ENCODE peak calls at places on chromosomes 12 and 14, in five cellular contexts. U is ACHN, T is GM19239, D is left ventricle myocardium superior, K is NCI-H1694. J is an unnamed sample.
A peak's percentile ranks its signal among the peaks of the same experiment; 100 is the strongest.

GRCh38 chr12:82835217-82835616 is 148.5 kb downstream of the TMTC2 start:
- DNase-seq in U (no peak), T (no peak), D (no peak), K (no peak), J (peak; percentile 85)

GRCh38 chr14:80567905-80568512 is 356.7 kb upstream of the DIO2 start:
- DNase-seq in U (no peak), T (no peak), D (no peak), K (no peak), J (no peak)

GRCh38 chr12:93571360-93571853 is 1.1 kb upstream of the SOCS2 start:
- DNase-seq in U (peak; percentile 82), T (no peak), D (peak; percentile 84), K (no peak), J (peak; percentile 75)

GRCh38 chr12:1984759-1985158 is 19.5 kb downstream of the DCP1B start:
- DNase-seq in U (no peak), T (no peak), D (no peak), K (no peak), J (no peak)

GRCh38 chr12:117380083-117380482 is 18.7 kb upstream of the NOS1 start:
- DNase-seq in U (no peak), T (no peak), D (no peak), K (no peak), J (peak; percentile 21)

GRCh38 chr14:99564256-99564902 is 39.6 kb downstream of the CCDC85C start:
- DNase-seq in U (no peak), T (no peak), D (peak; percentile 70), K (peak; percentile 79), J (peak; percentile 75)

GRCh38 chr12:93879476-93880376 is 202.6 kb downstream of the CRADD start:
- DNase-seq in U (peak; percentile 65), T (no peak), D (no peak), K (peak; percentile 51), J (no peak)

GRCh38 chr12:131507094-131507493 is 203.8 kb upstream of the SFSWAP start:
- DNase-seq in U (no peak), T (no peak), D (no peak), K (no peak), J (no peak)

GRCh38 chr12:54232790-54233189 is 44.0 kb upstream of the SMUG1 start:
- DNase-seq in U (no peak), T (no peak), D (no peak), K (no peak), J (no peak)

GRCh38 chr12:75908961-75909699 is 122.4 kb downstream of the PHLDA1 start:
- DNase-seq in U (no peak), T (no peak), D (peak; percentile 86), K (peak; percentile 84), J (peak; percentile 94)

GRCh38 chr12:94779520-94779919 is 129.2 kb upstream of the TMCC3 start:
- DNase-seq in U (peak; percentile 43), T (no peak), D (no peak), K (no peak), J (peak; percentile 17)

GRCh38 chr12:121872546-121873223 is 14.0 kb upstream of the HPD start:
- DNase-seq in U (no peak), T (no peak), D (peak; percentile 44), K (peak; percentile 21), J (peak; percentile 59)

GRCh38 chr12:52314511-52314910 is 6.7 kb downstream of the KRT83 start:
- DNase-seq in U (no peak), T (no peak), D (no peak), K (no peak), J (no peak)

GRCh38 chr12:50182461-50182860 is 15.3 kb upstream of the CERS5 start:
- DNase-seq in U (peak; percentile 42), T (no peak), D (no peak), K (no peak), J (peak; percentile 46)

GRCh38 chr12:88553941-88554658 is 26.2 kb downstream of the KITLG start:
- DNase-seq in U (no peak), T (no peak), D (no peak), K (no peak), J (peak; percentile 73)

GRCh38 chr12:39873065-39873464 is 232.8 kb downstream of the SLC2A13 start:
- DNase-seq in U (no peak), T (no peak), D (no peak), K (no peak), J (no peak)

J was measured in lung microvascular endothelial cell.